ENCODE peak calls at places on chromosomes 13 and 19, in seven cellular contexts. E, X, N, H, M, W and Q are unnamed samples.

GRCh38 chr19:44071824-44072542 is at the start of gene ZNF284:
- DNase-seq in X (peak; percentile 95), W (peak; percentile 69), N (peak; percentile 86), M (peak; percentile 84), E (peak; percentile 93), H (peak; percentile 74), Q (peak; percentile 88)

GRCh38 chr13:67069117-67069767 is 160.9 kb downstream of the PCDH9 start:
- DNase-seq in E (peak; percentile 22), H (no peak), M (no peak), W (no peak), N (no peak), X (peak; percentile 69), Q (no peak)

GRCh38 chr19:49151339-49152217 is 3.6 kb downstream of the HRC start:
- DNase-seq in E (peak; percentile 11), N (peak; percentile 79), W (peak; percentile 95), H (peak; percentile 87), X (peak; percentile 91), M (no peak), Q (peak; percentile 99)

GRCh38 chr19:6499052-6499790 is 2.9 kb downstream of the TUBB4A start:
- DNase-seq in H (no peak), X (no peak), N (no peak), M (no peak), E (no peak), W (no peak), Q (no peak)

GRCh38 chr13:33550885-33551284 is 265.3 kb upstream of the STARD13 start:
- DNase-seq in H (no peak), N (no peak), M (no peak), W (no peak), E (no peak), X (no peak), Q (no peak)

GRCh38 chr13:51806571-51806970 is 2.6 kb upstream of the DHRS12 start:
- DNase-seq in E (peak; percentile 34), W (no peak), X (peak; percentile 35), N (no peak), M (no peak), H (no peak), Q (no peak)

GRCh38 chr13:98317573-98318171 is 140.6 kb upstream of the RNF113B start:
- DNase-seq in W (no peak), N (no peak), H (no peak), E (no peak), X (no peak), M (no peak), Q (no peak)

GRCh38 chr13:75469087-75469486 is 12.9 kb downstream of the TBC1D4 start:
- DNase-seq in N (no peak), W (no peak), E (no peak), H (peak; percentile 10), M (no peak), X (no peak), Q (peak; percentile 33)

GRCh38 chr13:77584111-77584510 is 48.6 kb downstream of the SCEL start:
- DNase-seq in X (no peak), M (no peak), W (no peak), E (no peak), N (no peak), H (no peak), Q (no peak)

GRCh38 chr13:112670118-112670517 is 19.7 kb upstream of the ATP11A start:
- DNase-seq in N (no peak), M (peak; percentile 20), H (no peak), W (no peak), X (no peak), E (no peak), Q (no peak)

GRCh38 chr13:64206430-64207225 is 2791.0 kb upstream of the PCDH20 start:
- DNase-seq in X (no peak), H (no peak), N (no peak), W (no peak), M (no peak), E (no peak), Q (no peak)

GRCh38 chr19:45092747-45093678 is at the start of gene PPP1R37:
- DNase-seq in W (peak; percentile 90), N (peak; percentile 96), X (peak; percentile 99), E (peak; percentile 97), M (peak; percentile 92), H (peak; percentile 90), Q (peak; percentile 93)

GRCh38 chr13:105655046-105655445 is 880.4 kb downstream of the EFNB2 start:
- DNase-seq in N (no peak), X (no peak), W (no peak), H (no peak), M (no peak), E (peak; percentile 74), Q (no peak)

GRCh38 chr13:111469916-111470506 is 149.6 kb downstream of the TEX29 start:
- DNase-seq in X (no peak), M (no peak), W (no peak), N (no peak), E (no peak), H (no peak), Q (no peak)

GRCh38 chr13:91426913-91427312 is 28.5 kb downstream of the GPC5 start:
- DNase-seq in E (no peak), M (no peak), W (no peak), H (no peak), X (no peak), N (no peak), Q (no peak)

GRCh38 chr19:19212866-19213265 is 1.1 kb downstream of the NCAN start:
- DNase-seq in E (no peak), M (no peak), W (no peak), N (no peak), H (no peak), X (no peak), Q (no peak)

GRCh38 chr19:18223860-18224524 is 2.2 kb downstream of the PDE4C start:
- DNase-seq in X (peak; percentile 79), M (peak; percentile 63), N (peak; percentile 89), W (no peak), H (peak; percentile 93), E (no peak), Q (peak; percentile 95)

GRCh38 chr13:66624302-66624701 is 605.8 kb downstream of the PCDH9 start:
- DNase-seq in X (no peak), M (no peak), N (no peak), H (no peak), E (no peak), W (no peak), Q (no peak)

GRCh38 chr19:6809262-6809661 is 36.8 kb downstream of the VAV1 start:
- DNase-seq in W (no peak), H (no peak), N (no peak), E (no peak), M (no peak), X (no peak), Q (no peak)

DNA sequence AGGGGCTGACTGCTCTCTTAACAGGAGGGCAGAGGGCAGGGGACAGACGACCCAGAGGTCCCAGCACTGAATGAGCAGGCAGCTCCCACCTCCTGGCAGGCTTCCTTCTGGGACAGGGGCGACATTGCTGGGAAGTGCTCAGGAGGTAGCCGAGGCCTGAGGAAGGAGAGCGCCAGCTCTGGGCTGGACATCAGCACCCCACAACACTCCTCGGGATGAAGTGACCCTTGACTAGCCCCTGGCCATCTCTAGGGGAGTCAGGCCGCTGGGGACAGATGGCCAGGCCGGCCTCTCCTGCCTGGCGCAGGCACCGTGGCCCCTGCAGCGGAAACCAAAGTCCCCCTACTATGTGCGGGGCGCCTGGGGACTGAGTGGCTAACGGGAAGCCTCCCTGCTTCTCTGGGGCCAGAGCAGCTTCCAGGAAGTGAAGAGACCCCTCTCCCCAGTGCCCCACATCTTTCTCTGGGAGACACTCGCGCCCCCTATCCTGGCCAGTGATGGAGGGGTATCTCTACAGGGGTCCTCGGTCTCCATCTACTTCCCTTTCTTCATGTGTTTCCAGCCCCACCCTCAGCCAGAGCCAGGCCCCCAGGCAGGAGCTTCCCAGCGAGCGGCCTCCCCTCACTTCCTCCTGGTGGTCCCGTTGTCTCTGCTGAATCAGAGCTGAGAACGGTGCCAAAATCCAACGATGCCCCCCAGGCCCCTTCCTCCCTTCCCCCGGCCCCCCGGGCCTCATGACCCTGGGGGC is 10.0 kb downstream of the PRR36 start:
- DNase-seq in W (no peak), X (no peak), H (no peak), M (no peak), E (no peak), N (no peak), Q (no peak)
- TF ChIP-seq USF2 in W (no peak), X (no peak), H (no peak), M (no peak), E (no peak), N (no peak), Q (no peak)

GRCh38 chr13:79990048-79990447 is 350.9 kb downstream of the SPRY2 start:
- DNase-seq in X (no peak), M (no peak), E (peak; percentile 35), H (no peak), N (no peak), W (no peak), Q (no peak)

GRCh38 chr13:79987323-79987722 is 353.6 kb downstream of the SPRY2 start:
- DNase-seq in X (no peak), E (peak; percentile 22), W (no peak), N (no peak), H (no peak), M (no peak), Q (no peak)

GRCh38 chr13:79989251-79989661 is 351.7 kb downstream of the SPRY2 start:
- DNase-seq in W (no peak), H (no peak), E (peak; percentile 56), M (no peak), N (no peak), X (peak; percentile 21), Q (no peak)

GRCh38 chr13:79987761-79988160 is 353.2 kb downstream of the SPRY2 start:
- DNase-seq in W (no peak), H (no peak), X (no peak), M (no peak), E (no peak), N (no peak), Q (no peak)

GRCh38 chr13:79988573-79988972 is 352.4 kb downstream of the SPRY2 start:
- DNase-seq in H (no peak), E (peak; percentile 83), W (no peak), N (no peak), M (no peak), X (no peak), Q (no peak)
- TF ChIP-seq USF2 in H (no peak), E (no peak), W (no peak), N (no peak), M (no peak), X (no peak), Q (no peak)

GRCh38 chr13:42478531-42479156 is 95.3 kb upstream of the TNFSF11 start:
- DNase-seq in W (no peak), N (peak; percentile 11), X (peak; percentile 30), M (no peak), H (no peak), E (peak; percentile 7), Q (no peak)
- TF ChIP-seq USF2 in W (no peak), N (no peak), X (no peak), M (no peak), H (no peak), E (no peak), Q (no peak)

DNA sequence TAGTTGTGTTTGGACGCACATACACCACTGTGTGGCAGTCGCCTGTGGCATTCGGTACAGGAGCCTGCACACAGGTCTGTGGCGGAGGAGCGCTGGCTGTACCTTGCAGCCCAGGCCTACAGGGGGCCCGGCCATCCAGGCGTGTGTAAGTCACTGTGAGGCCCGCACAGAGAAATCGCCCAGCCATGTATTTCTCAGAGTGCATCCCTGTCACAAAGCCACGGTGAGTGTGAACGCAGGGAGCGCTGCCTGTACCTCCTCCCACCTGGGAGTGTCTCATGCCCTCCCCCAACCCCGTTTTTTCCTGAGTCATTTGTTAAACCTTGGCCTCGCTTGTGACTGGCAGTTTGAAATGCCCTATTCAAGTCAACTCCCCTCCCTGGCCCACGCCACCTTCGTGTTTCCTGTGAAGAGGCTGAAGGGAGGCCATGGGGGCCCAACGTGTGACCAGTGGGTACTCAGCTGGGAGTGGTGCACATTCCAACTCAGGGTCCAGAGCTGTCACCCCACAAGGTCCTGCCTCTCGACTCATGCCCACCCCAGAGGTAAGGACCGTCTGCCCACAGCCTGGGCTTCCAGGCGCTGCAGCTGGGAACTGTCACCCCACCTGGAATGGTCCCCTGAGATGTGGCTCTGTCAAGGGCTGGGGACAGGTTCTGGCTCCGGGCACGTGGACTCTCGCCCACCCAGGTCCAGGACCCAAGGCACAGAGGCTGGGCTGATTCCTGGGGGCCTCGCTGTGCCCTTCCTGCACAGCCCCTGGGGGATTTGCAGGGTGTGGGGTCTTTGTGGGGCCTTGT is 11.6 kb upstream of the RASA3 start:
- DNase-seq in W (no peak), N (peak; percentile 61), E (no peak), X (peak; percentile 76), H (peak; percentile 58), M (peak; percentile 74), Q (peak; percentile 59)
- TF ChIP-seq USF2 in W (no peak), N (no peak), E (no peak), X (no peak), H (no peak), M (no peak), Q (no peak)